ENCODE peak calls at places on chromosomes 5 and 9, in six cellular contexts. One of them, this sample, is unnamed.

GRCh38 chr9:94974154-94974860 is 247.8 kb downstream of the AOPEP start:
- DNase-seq in thoracic aorta: no peak
- DNase-seq in ovary: no peak
- DNase-seq in GM23248: peak; percentile 37
- DNase-seq in mucosa of descending colon: no peak
- DNase-seq in CD4-positive, CD25-positive, alpha-beta regulatory T cell: no peak
- DNase-seq in this sample: no peak

GRCh38 chr5:132674671-132675506 is 1.1 kb downstream of the IL4 start:
- DNase-seq in thoracic aorta: no peak
- DNase-seq in mucosa of descending colon: no peak
- DNase-seq in ovary: no peak
- DNase-seq in GM23248: peak; percentile 99
- DNase-seq in CD4-positive, CD25-positive, alpha-beta regulatory T cell: peak; percentile 44
- DNase-seq in this sample: no peak

GRCh38 chr5:137220523-137220927 is 278.6 kb downstream of the SPOCK1 start:
- DNase-seq in CD4-positive, CD25-positive, alpha-beta regulatory T cell: peak; percentile 3
- DNase-seq in ovary: no peak
- DNase-seq in thoracic aorta: no peak
- DNase-seq in GM23248: peak; percentile 95
- DNase-seq in mucosa of descending colon: peak; percentile 2
- DNase-seq in this sample: no peak

GRCh38 chr9:104794070-104794469 is 30.1 kb downstream of the NIPSNAP3B start:
- DNase-seq in CD4-positive, CD25-positive, alpha-beta regulatory T cell: peak; percentile 44
- DNase-seq in ovary: no peak
- DNase-seq in thoracic aorta: no peak
- DNase-seq in GM23248: no peak
- DNase-seq in mucosa of descending colon: no peak
- DNase-seq in this sample: no peak

GRCh38 chr5:148846930-148847329 is 20.5 kb downstream of the ADRB2 start:
- DNase-seq in mucosa of descending colon: no peak
- DNase-seq in thoracic aorta: no peak
- DNase-seq in GM23248: peak; percentile 47
- DNase-seq in CD4-positive, CD25-positive, alpha-beta regulatory T cell: no peak
- DNase-seq in ovary: no peak
- DNase-seq in this sample: no peak

GRCh38 chr5:350355-350754 is 28.8 kb downstream of the AHRR start:
- DNase-seq in ovary: no peak
- DNase-seq in mucosa of descending colon: no peak
- DNase-seq in GM23248: peak; percentile 8
- DNase-seq in thoracic aorta: no peak
- DNase-seq in CD4-positive, CD25-positive, alpha-beta regulatory T cell: no peak
- DNase-seq in this sample: no peak

GRCh38 chr5:37771731-37772130 is 68.1 kb downstream of the GDNF start:
- DNase-seq in CD4-positive, CD25-positive, alpha-beta regulatory T cell: no peak
- DNase-seq in mucosa of descending colon: no peak
- DNase-seq in thoracic aorta: no peak
- DNase-seq in GM23248: peak; percentile 96
- DNase-seq in ovary: no peak
- DNase-seq in this sample: no peak

GRCh38 chr5:55773057-55773456 is 35.2 kb downstream of the DDX4 start:
- DNase-seq in thoracic aorta: no peak
- DNase-seq in CD4-positive, CD25-positive, alpha-beta regulatory T cell: no peak
- DNase-seq in mucosa of descending colon: no peak
- DNase-seq in ovary: no peak
- DNase-seq in GM23248: no peak
- DNase-seq in this sample: no peak

GRCh38 chr5:177462021-177462670 is 11.3 kb downstream of the DBN1 start:
- DNase-seq in mucosa of descending colon: no peak
- DNase-seq in CD4-positive, CD25-positive, alpha-beta regulatory T cell: no peak
- DNase-seq in thoracic aorta: no peak
- DNase-seq in ovary: no peak
- DNase-seq in GM23248: no peak
- DNase-seq in this sample: no peak

GRCh38 chr5:113806250-113806649 is 292.8 kb downstream of the YTHDC2 start:
- DNase-seq in GM23248: peak; percentile 68
- DNase-seq in thoracic aorta: no peak
- DNase-seq in mucosa of descending colon: no peak
- DNase-seq in ovary: no peak
- DNase-seq in CD4-positive, CD25-positive, alpha-beta regulatory T cell: no peak
- DNase-seq in this sample: no peak

GRCh38 chr9:130698514-130698913 is 4.9 kb downstream of the EXOSC2 start:
- DNase-seq in mucosa of descending colon: no peak
- DNase-seq in ovary: no peak
- DNase-seq in CD4-positive, CD25-positive, alpha-beta regulatory T cell: no peak
- DNase-seq in thoracic aorta: no peak
- DNase-seq in GM23248: peak; percentile 40
- DNase-seq in this sample: no peak

GRCh38 chr5:143860211-143860610 is 48.2 kb downstream of the HMHB1 start:
- DNase-seq in ovary: no peak
- DNase-seq in GM23248: no peak
- DNase-seq in CD4-positive, CD25-positive, alpha-beta regulatory T cell: no peak
- DNase-seq in mucosa of descending colon: no peak
- DNase-seq in thoracic aorta: no peak
- DNase-seq in this sample: no peak

GRCh38 chr5:147921134-147921533 is 14.8 kb upstream of the C5orf46 start:
- DNase-seq in GM23248: no peak
- DNase-seq in mucosa of descending colon: no peak
- DNase-seq in ovary: no peak
- DNase-seq in CD4-positive, CD25-positive, alpha-beta regulatory T cell: no peak
- DNase-seq in thoracic aorta: no peak
- DNase-seq in this sample: no peak

GRCh38 chr9:84296146-84296843 is 44.3 kb downstream of the SLC28A3 start:
- DNase-seq in mucosa of descending colon: no peak
- DNase-seq in ovary: no peak
- DNase-seq in GM23248: peak; percentile 70
- DNase-seq in CD4-positive, CD25-positive, alpha-beta regulatory T cell: peak; percentile 29
- DNase-seq in thoracic aorta: no peak
- DNase-seq in this sample: no peak

GRCh38 chr5:163565931-163566608 is 60.7 kb downstream of the MAT2B start:
- DNase-seq in thoracic aorta: no peak
- DNase-seq in mucosa of descending colon: peak; percentile 20
- DNase-seq in ovary: no peak
- DNase-seq in GM23248: peak; percentile 55
- DNase-seq in CD4-positive, CD25-positive, alpha-beta regulatory T cell: peak; percentile 13
- DNase-seq in this sample: no peak

GRCh38 chr5:10936081-10936480 is 175.0 kb upstream of the DAP start:
- DNase-seq in GM23248: no peak
- DNase-seq in thoracic aorta: no peak
- DNase-seq in mucosa of descending colon: no peak
- DNase-seq in CD4-positive, CD25-positive, alpha-beta regulatory T cell: no peak
- DNase-seq in ovary: no peak
- DNase-seq in this sample: no peak

GRCh38 chr9:35852267-35852815 is 17.9 kb downstream of the OR13J1 start:
- DNase-seq in thoracic aorta: no peak
- DNase-seq in mucosa of descending colon: no peak
- DNase-seq in ovary: no peak
- DNase-seq in CD4-positive, CD25-positive, alpha-beta regulatory T cell: no peak
- DNase-seq in GM23248: no peak
- DNase-seq in this sample: no peak
- H3K4me3 ChIP-seq in thoracic aorta: no peak overlapping the region
- H3K4me3 ChIP-seq in mucosa of descending colon: no peak overlapping the region
- H3K4me3 ChIP-seq in ovary: no peak overlapping the region
- H3K4me3 ChIP-seq in CD4-positive, CD25-positive, alpha-beta regulatory T cell: no peak overlapping the region
- H3K4me3 ChIP-seq in GM23248: no peak overlapping the region
- H3K4me3 ChIP-seq in this sample: no peak overlapping the region

GRCh38 chr9:120040896-120041295 is 539.1 kb downstream of the CDK5RAP2 start:
- DNase-seq in GM23248: no peak
- DNase-seq in ovary: no peak
- DNase-seq in thoracic aorta: no peak
- DNase-seq in CD4-positive, CD25-positive, alpha-beta regulatory T cell: no peak
- DNase-seq in mucosa of descending colon: no peak
- DNase-seq in this sample: no peak
- H3K4me3 ChIP-seq in GM23248: no peak overlapping the region
- H3K4me3 ChIP-seq in ovary: no peak overlapping the region
- H3K4me3 ChIP-seq in thoracic aorta: no peak overlapping the region
- H3K4me3 ChIP-seq in CD4-positive, CD25-positive, alpha-beta regulatory T cell: no peak overlapping the region
- H3K4me3 ChIP-seq in mucosa of descending colon: no peak overlapping the region
- H3K4me3 ChIP-seq in this sample: no peak overlapping the region

GRCh38 chr9:37921546-37922300 is 17.8 kb upstream of the SLC25A51 start:
- DNase-seq in thoracic aorta: no peak
- DNase-seq in CD4-positive, CD25-positive, alpha-beta regulatory T cell: no peak
- DNase-seq in ovary: peak; percentile 9
- DNase-seq in GM23248: no peak
- DNase-seq in mucosa of descending colon: no peak
- DNase-seq in this sample: no peak
- H3K4me3 ChIP-seq in thoracic aorta: no peak overlapping the region
- H3K4me3 ChIP-seq in CD4-positive, CD25-positive, alpha-beta regulatory T cell: no peak overlapping the region
- H3K4me3 ChIP-seq in ovary: no peak overlapping the region
- H3K4me3 ChIP-seq in GM23248: no peak overlapping the region
- H3K4me3 ChIP-seq in mucosa of descending colon: no peak overlapping the region
- H3K4me3 ChIP-seq in this sample: no peak overlapping the region

DNA sequence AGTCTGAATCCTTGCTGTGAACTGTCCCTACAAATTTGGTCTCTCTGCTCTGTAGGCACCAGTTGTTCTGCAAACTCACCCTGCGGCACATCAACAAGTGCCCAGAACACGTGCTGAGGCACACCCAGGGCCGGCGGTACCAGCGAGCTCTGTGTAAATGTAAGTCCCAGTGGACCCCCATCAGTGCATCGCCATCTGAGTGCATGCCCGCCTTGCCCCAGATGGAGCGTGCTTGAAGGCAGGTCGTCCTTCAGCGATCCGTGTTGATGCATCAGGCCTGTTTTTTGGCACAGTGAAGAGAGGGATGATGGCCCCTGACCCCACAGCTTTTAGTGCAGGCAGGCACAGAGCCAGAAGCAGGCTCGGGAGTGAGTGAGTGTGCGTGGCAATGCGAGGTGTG is 1.3 kb downstream of the SURF2 start:
- DNase-seq in GM23248: no peak
- DNase-seq in CD4-positive, CD25-positive, alpha-beta regulatory T cell: no peak
- DNase-seq in ovary: no peak
- DNase-seq in mucosa of descending colon: no peak
- DNase-seq in thoracic aorta: no peak
- DNase-seq in this sample: no peak
- H3K4me3 ChIP-seq in GM23248: no peak overlapping the region
- H3K4me3 ChIP-seq in CD4-positive, CD25-positive, alpha-beta regulatory T cell: peak overlapping the region; percentile 58
- H3K4me3 ChIP-seq in ovary: no peak overlapping the region
- H3K4me3 ChIP-seq in mucosa of descending colon: no peak overlapping the region
- H3K4me3 ChIP-seq in thoracic aorta: no peak overlapping the region
- H3K4me3 ChIP-seq in this sample: no peak overlapping the region

GRCh38 chr5:77082280-77082679 is 4.8 kb downstream of the ZBED3 start:
- DNase-seq in CD4-positive, CD25-positive, alpha-beta regulatory T cell: no peak
- DNase-seq in GM23248: no peak
- DNase-seq in thoracic aorta: no peak
- DNase-seq in ovary: no peak
- DNase-seq in mucosa of descending colon: no peak
- DNase-seq in this sample: no peak
- H3K4me3 ChIP-seq in CD4-positive, CD25-positive, alpha-beta regulatory T cell: no peak overlapping the region
- H3K4me3 ChIP-seq in GM23248: no peak overlapping the region
- H3K4me3 ChIP-seq in thoracic aorta: no peak overlapping the region
- H3K4me3 ChIP-seq in ovary: no peak overlapping the region
- H3K4me3 ChIP-seq in mucosa of descending colon: no peak overlapping the region
- H3K4me3 ChIP-seq in this sample: no peak overlapping the region

DNA sequence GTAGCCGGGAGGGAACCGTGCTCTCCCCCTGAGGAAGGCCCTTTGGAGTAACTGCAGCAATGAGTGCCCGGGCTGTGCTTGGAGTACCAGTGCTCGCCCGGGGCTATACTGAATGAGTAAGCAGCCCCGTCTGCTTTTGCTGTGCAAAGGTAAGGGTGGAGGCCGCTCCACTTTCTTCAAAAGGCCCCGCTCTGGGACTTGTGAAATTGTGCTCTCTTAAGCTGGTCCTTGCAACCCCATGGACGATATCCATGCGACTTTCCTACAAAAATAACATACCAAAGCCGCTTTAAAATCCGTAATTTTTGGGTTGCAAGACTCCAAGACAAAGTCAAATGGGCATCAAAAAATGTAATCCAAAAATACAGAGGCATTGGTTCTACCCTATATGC is 579 bp upstream of the TNFAIP8 start:
- DNase-seq in GM23248: no peak
- DNase-seq in CD4-positive, CD25-positive, alpha-beta regulatory T cell: peak; percentile 65
- DNase-seq in mucosa of descending colon: no peak
- DNase-seq in thoracic aorta: no peak
- DNase-seq in ovary: no peak
- DNase-seq in this sample: no peak
- H3K4me3 ChIP-seq in GM23248: peak overlapping the region; percentile 88
- H3K4me3 ChIP-seq in CD4-positive, CD25-positive, alpha-beta regulatory T cell: peak overlapping the region; percentile 87
- H3K4me3 ChIP-seq in mucosa of descending colon: no peak overlapping the region
- H3K4me3 ChIP-seq in thoracic aorta: peak overlapping the region; percentile 95
- H3K4me3 ChIP-seq in ovary: peak overlapping the region; percentile 66
- H3K4me3 ChIP-seq in this sample: peak overlapping the region; percentile 45

DNA sequence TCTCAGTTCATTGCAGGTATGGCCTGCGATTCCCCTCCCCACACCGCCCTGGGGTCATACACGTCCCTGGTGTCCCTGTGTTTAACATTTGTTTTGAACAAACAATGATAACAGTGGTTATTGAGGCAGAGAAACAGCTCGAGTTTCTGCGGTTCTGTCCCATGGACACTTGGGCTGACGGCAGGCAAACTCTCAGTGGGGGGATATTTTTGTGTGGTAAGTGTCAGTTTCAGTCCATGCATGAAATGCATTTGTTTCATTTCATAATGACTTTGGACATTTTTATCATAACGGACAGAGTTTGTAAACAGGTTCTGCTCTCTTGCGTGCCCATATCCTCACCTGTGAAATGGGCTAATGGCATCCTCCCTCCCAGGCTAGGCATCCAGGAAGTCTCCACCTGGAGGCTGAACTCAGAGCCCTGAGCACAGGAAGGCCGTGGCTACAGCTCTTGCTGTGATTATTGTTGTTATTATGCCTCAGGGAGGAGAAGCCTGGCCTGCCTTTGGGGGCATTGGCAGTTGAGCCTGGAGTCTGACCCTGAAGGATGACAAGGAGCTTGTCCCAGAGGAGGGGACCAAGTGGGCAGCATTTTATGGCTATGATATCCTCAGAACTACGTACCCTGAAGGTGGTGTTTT is 190.9 kb downstream of the GADD45G start:
- DNase-seq in mucosa of descending colon: no peak
- DNase-seq in ovary: no peak
- DNase-seq in thoracic aorta: no peak
- DNase-seq in CD4-positive, CD25-positive, alpha-beta regulatory T cell: no peak
- DNase-seq in GM23248: no peak
- DNase-seq in this sample: no peak
- H3K4me3 ChIP-seq in mucosa of descending colon: no peak overlapping the region
- H3K4me3 ChIP-seq in ovary: no peak overlapping the region
- H3K4me3 ChIP-seq in thoracic aorta: no peak overlapping the region
- H3K4me3 ChIP-seq in CD4-positive, CD25-positive, alpha-beta regulatory T cell: no peak overlapping the region
- H3K4me3 ChIP-seq in GM23248: no peak overlapping the region
- H3K4me3 ChIP-seq in this sample: no peak overlapping the region

This sample was measured in uterus.